ENCODE peak calls at places on chromosomes 11 and 22, in ten cellular contexts. K is right lobe of liver, R is heart right ventricle, C is mucosa of descending colon, A is AG04450, U is HCT116, V is transverse colon, W is SK-N-SH, I is IMR-90, T is ovary. Y is an unnamed sample.
A peak's percentile ranks its signal among the peaks of the same experiment; 100 is the strongest.

GRCh38 chr22:36369004-36369921 is 18.5 kb downstream of the MYH9 start:
- DNase-seq in C (no peak), R (no peak), I (peak; percentile 21), T (no peak), A (no peak), U (no peak), K (no peak), V (no peak), W (no peak), Y (no peak)

GRCh38 chr22:39545310-39546063 is 12.9 kb upstream of the RPS19BP1 start:
- DNase-seq in V (peak; percentile 47), R (no peak), I (no peak), T (no peak), K (no peak), W (no peak), A (no peak), C (peak; percentile 76), U (no peak), Y (no peak)

GRCh38 chr11:17609536-17610401 is 62.7 kb downstream of the OTOG start:
- DNase-seq in A (no peak), U (no peak), V (no peak), I (no peak), R (no peak), K (no peak), W (peak; percentile 22), T (no peak), C (no peak), Y (no peak)

GRCh38 chr22:34858026-34858425 is 207.9 kb upstream of the ISX start:
- DNase-seq in A (no peak), T (no peak), W (no peak), U (no peak), C (no peak), K (no peak), V (no peak), R (no peak), I (no peak), Y (no peak)

GRCh38 chr22:44437493-44438015 is 60.5 kb downstream of the RTL6 start:
- DNase-seq in W (no peak), V (no peak), T (no peak), I (peak; percentile 23), K (no peak), C (no peak), A (no peak), R (no peak), U (no peak), Y (no peak)

GRCh38 chr11:29129850-29130249 is 887.0 kb downstream of the KCNA4 start:
- DNase-seq in I (peak; percentile 65), R (no peak), V (no peak), U (no peak), K (no peak), C (no peak), A (no peak), T (no peak), W (no peak), Y (no peak)

GRCh38 chr22:46107089-46107664 is 43.1 kb upstream of the PPARA start:
- DNase-seq in I (no peak), A (no peak), C (no peak), K (peak; percentile 85), W (peak; percentile 79), R (no peak), U (no peak), T (no peak), V (peak; percentile 56), Y (no peak)

GRCh38 chr22:34902335-34902734 is 163.6 kb upstream of the ISX start:
- DNase-seq in R (no peak), T (no peak), W (no peak), A (no peak), K (no peak), U (no peak), C (no peak), V (no peak), I (no peak), Y (no peak)

GRCh38 chr22:45966320-45966891 is 10.6 kb downstream of the WNT7B start:
- DNase-seq in U (no peak), I (no peak), V (no peak), K (no peak), R (no peak), T (no peak), A (no peak), C (no peak), W (no peak), Y (no peak)

GRCh38 chr11:123742334-123742733 is 874 bp upstream of the ZNF202 start:
- DNase-seq in T (no peak), W (no peak), C (no peak), U (no peak), K (no peak), I (no peak), V (no peak), A (no peak), R (no peak), Y (no peak)

GRCh38 chr22:36467042-36467810 is 14.2 kb downstream of the TXN2 start:
- DNase-seq in C (no peak), T (peak; percentile 41), V (no peak), I (peak; percentile 86), K (peak; percentile 56), A (no peak), W (no peak), R (peak; percentile 77), U (peak; percentile 46), Y (no peak)

GRCh38 chr11:117563556-117563955 is 233.5 kb downstream of the DSCAML1 start:
- DNase-seq in V (no peak), C (no peak), I (no peak), T (no peak), W (no peak), R (no peak), U (no peak), K (no peak), A (no peak), Y (no peak)

GRCh38 chr22:35752172-35752832 is 34.6 kb downstream of the APOL5 start:
- DNase-seq in I (no peak), K (no peak), R (no peak), W (no peak), A (no peak), T (no peak), V (no peak), C (no peak), U (no peak), Y (no peak)

GRCh38 chr11:111840143-111840542 is 31.2 kb downstream of the ALG9 start:
- DNase-seq in C (no peak), T (no peak), W (no peak), K (peak; percentile 83), U (no peak), V (no peak), A (no peak), I (no peak), R (no peak), Y (no peak)

GRCh38 chr11:65102142-65103095 is 6.4 kb downstream of the VPS51 start:
- DNase-seq in V (no peak), I (peak; percentile 52), T (no peak), R (no peak), K (peak; percentile 74), W (no peak), C (no peak), U (no peak), A (no peak), Y (no peak)

GRCh38 chr11:65103476-65103875 is 7.5 kb downstream of the VPS51 start:
- DNase-seq in W (no peak), K (no peak), C (no peak), R (no peak), U (no peak), V (no peak), T (no peak), A (no peak), I (no peak), Y (no peak)

GRCh38 chr11:65096926-65097325 is 912 bp downstream of the VPS51 start:
- DNase-seq in C (no peak), A (no peak), K (no peak), T (no peak), W (no peak), I (no peak), U (no peak), R (no peak), V (no peak), Y (no peak)

GRCh38 chr11:65104628-65105027 is 7.0 kb upstream of the TM7SF2 start:
- DNase-seq in A (no peak), T (no peak), K (no peak), V (no peak), W (no peak), I (no peak), R (no peak), C (no peak), U (no peak), Y (no peak)

DNA sequence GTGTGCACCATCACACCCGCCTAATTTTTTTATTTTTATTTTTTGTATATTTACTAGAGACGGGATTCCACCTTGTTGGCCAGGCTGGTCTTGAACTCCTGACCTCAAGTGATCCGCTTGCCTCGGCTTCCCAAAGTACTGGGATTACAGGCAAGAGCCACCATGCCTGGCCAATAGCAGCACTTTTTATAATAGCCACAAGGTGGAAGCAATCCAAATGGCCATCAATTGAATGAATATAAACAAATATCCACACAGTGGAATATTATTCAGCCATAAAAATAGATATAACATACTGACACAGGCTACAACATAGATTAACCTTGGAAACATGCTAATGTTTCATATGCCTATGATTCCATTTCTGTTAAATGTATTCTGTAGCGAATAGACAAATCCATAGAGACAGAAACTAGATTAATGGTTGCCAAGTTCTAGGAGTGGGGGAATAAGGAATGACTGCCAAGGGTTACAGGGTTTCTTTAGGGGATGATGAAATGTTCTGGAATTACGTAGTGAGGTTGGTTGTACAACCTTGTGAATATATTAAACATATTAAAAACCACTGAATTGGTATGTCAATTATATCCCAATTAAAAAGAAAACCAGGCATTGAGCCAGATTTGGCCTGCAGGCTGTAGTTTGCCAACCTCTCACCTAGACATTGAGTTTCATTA is 4.8 kb downstream of the VPS51 start:
- DNase-seq in W (no peak), R (no peak), A (no peak), C (no peak), V (no peak), K (no peak), I (no peak), T (no peak), U (no peak), Y (no peak)
- TF ChIP-seq CTCF in W (peak; percentile 35), R (no peak), A (peak; percentile 2), C (no peak), V (no peak), K (no peak), I (no peak), T (no peak), U (no peak), Y (no peak)

GRCh38 chr11:50412832-50413231 is 380.2 kb downstream of the OR4C45 start:
- DNase-seq in R (no peak), C (no peak), K (no peak), W (no peak), A (no peak), V (no peak), T (no peak), I (no peak), U (no peak), Y (no peak)
- H3K9me3 ChIP-seq in R (peaks cover 7% of the 10 kb centered on the region), C (peaks cover 85% of the 10 kb centered on the region), K (no peaks in the 10 kb centered on the region), W (peaks cover 6% of the 10 kb centered on the region), A (peaks cover 19% of the 10 kb centered on the region), V (peaks cover 29% of the 10 kb centered on the region), T (no peaks in the 10 kb centered on the region), I (peaks cover 16% of the 10 kb centered on the region), U (peaks cover 30% of the 10 kb centered on the region), Y (peaks cover 24% of the 10 kb centered on the region)

GRCh38 chr11:119295178-119295577 is 21.8 kb downstream of the MCAM start:
- DNase-seq in R (no peak), I (no peak), U (no peak), C (no peak), V (no peak), W (no peak), K (no peak), T (no peak), A (no peak), Y (no peak)
- TF ChIP-seq CTCF in R (no peak), I (no peak), U (no peak), C (no peak), V (no peak), W (peak; percentile 28), K (no peak), T (no peak), A (no peak), Y (no peak)

GRCh38 chr22:47574551-47574950 is 812.1 kb downstream of the TBC1D22A start:
- DNase-seq in I (no peak), R (no peak), A (no peak), W (no peak), T (no peak), V (no peak), U (no peak), C (no peak), K (no peak), Y (peak; percentile 69)
- H3K9me3 ChIP-seq in I (peaks cover 47% of the 10 kb centered on the region), R (no peaks in the 10 kb centered on the region), A (peaks cover 56% of the 10 kb centered on the region), W (no peaks in the 10 kb centered on the region), T (no peaks in the 10 kb centered on the region), V (no peaks in the 10 kb centered on the region), U (no peaks in the 10 kb centered on the region), C (no peaks in the 10 kb centered on the region), K (no peaks in the 10 kb centered on the region), Y (no peaks in the 10 kb centered on the region)

Y was measured in suprapubic skin.